ENCODE peak calls at places on chromosomes 4 and X, in seven cellular contexts. A is effector memory CD8-positive, alpha-beta T cell; U is GM23248; D is astrocyte of the spinal cord; B is NCI-H2081; G is NCI-H1105 treated with DMSO at 0.1 percent for 48 hours; E is posterior vena cava. X is an unnamed sample.

GRCh38 chr4:1008840-1009646 is 2.4 kb upstream of the FGFRL1 start:
- DNase-seq in E (no peak), B (no peak), G (no peak), D (no peak), U (peak; percentile 39), A (peak; percentile 28), X (peak; percentile 18)

GRCh38 chrX:131762802-131763234 is 218.9 kb downstream of the OR13H1 start:
- DNase-seq in B (peak; percentile 45), A (no peak), G (no peak), E (no peak), D (peak; percentile 82), U (peak; percentile 21), X (no peak)

GRCh38 chr4:59094505-59094904 is 1984.3 kb upstream of the IGFBP7 start:
- DNase-seq in B (no peak), D (no peak), A (no peak), G (no peak), U (no peak), E (no peak), X (no peak)

GRCh38 chrX:32985544-32985943 is 225.8 kb downstream of the DMD start:
- DNase-seq in A (no peak), U (no peak), G (no peak), D (no peak), B (no peak), E (no peak), X (no peak)

GRCh38 chr4:117479673-117480072 is 394.3 kb upstream of the TRAM1L1 start:
- DNase-seq in E (no peak), A (no peak), D (no peak), U (no peak), G (no peak), B (no peak), X (no peak)

GRCh38 chrX:139194571-139195280 is 335.8 kb upstream of the F9 start:
- DNase-seq in B (no peak), A (no peak), E (peak; percentile 80), D (no peak), U (peak; percentile 73), G (peak; percentile 2), X (peak; percentile 49)

GRCh38 chr4:114606240-114606639 is 7.6 kb downstream of the UGT8 start:
- DNase-seq in G (peak; percentile 86), B (peak; percentile 30), A (no peak), E (no peak), U (no peak), D (no peak), X (no peak)

GRCh38 chrX:51894697-51895336 is 1.4 kb downstream of the MAGED1 start:
- DNase-seq in A (no peak), G (peak; percentile 43), B (peak; percentile 25), D (peak; percentile 31), E (peak; percentile 76), U (peak; percentile 52), X (peak; percentile 32)

GRCh38 chr4:158810487-158811215 is 41.8 kb downstream of the FNIP2 start:
- DNase-seq in D (peak; percentile 98), A (no peak), B (no peak), G (no peak), E (peak; percentile 90), U (peak; percentile 99), X (peak; percentile 93)

GRCh38 chr4:152500798-152501434 is 35.0 kb downstream of the FBXW7 start:
- DNase-seq in G (peak; percentile 50), A (peak; percentile 82), U (peak; percentile 82), B (peak; percentile 55), E (no peak), D (peak; percentile 92), X (peak; percentile 95)

GRCh38 chr4:55706526-55706925 is 70.4 kb upstream of the NMU start:
- DNase-seq in E (no peak), D (no peak), B (no peak), G (no peak), A (no peak), U (no peak), X (no peak)

GRCh38 chr4:153341575-153342090 is 2.9 kb upstream of the MND1 start:
- DNase-seq in D (no peak), U (peak; percentile 53), B (no peak), E (no peak), A (no peak), G (no peak), X (peak; percentile 82)

GRCh38 chr4:97153042-97153441 is 990.2 kb downstream of the STPG2 start:
- DNase-seq in D (peak; percentile 41), E (no peak), A (no peak), B (no peak), U (no peak), G (peak; percentile 12), X (no peak)

GRCh38 chr4:128379860-128380259 is 92.2 kb upstream of the PGRMC2 start:
- DNase-seq in D (peak; percentile 42), B (no peak), U (peak; percentile 57), A (no peak), G (no peak), E (no peak), X (peak; percentile 61)

X was measured in dermis blood vessel endothelial cell.